ENCODE peak calls at places on chromosomes 13 and 19, in seven cellular contexts. U, N, Y, X, Q, H and E are unnamed samples.

GRCh38 chr19:43950834-43951626 is at the start of gene ZNF221:
- DNase-seq in U (peak), N (peak), Y (peak), X (peak), Q (peak), H (peak), E (peak)

GRCh38 chr19:41263042-41263849 is 926 bp upstream of the HNRNPUL1 start:
- DNase-seq in U (peak), N (peak), Y (peak), X (peak), Q (peak), H (peak), E (peak)

GRCh38 chr19:45591004-45591637 is 6.5 kb upstream of the OPA3 start:
- DNase-seq in U (peak), N (no peak), Y (peak), X (no peak), Q (no peak), H (no peak), E (no peak)

GRCh38 chr19:13727798-13728197 is 36.5 kb upstream of the MRI1 start:
- DNase-seq in U (peak), N (no peak), Y (no peak), X (no peak), Q (no peak), H (peak), E (no peak)

GRCh38 chr13:21933001-21933400 is 262.1 kb downstream of the FGF9 start:
- DNase-seq in U (no peak), N (no peak), Y (no peak), X (no peak), Q (no peak), H (no peak), E (no peak)

GRCh38 chr19:42683917-42684513 is 56.3 kb downstream of the PSG3 start:
- DNase-seq in U (peak), N (peak), Y (peak), X (no peak), Q (no peak), H (no peak), E (no peak)

GRCh38 chr13:94033830-94034642 is 445.4 kb downstream of the DCT start:
- DNase-seq in U (peak), N (peak), Y (no peak), X (no peak), Q (no peak), H (no peak), E (no peak)

GRCh38 chr19:41225238-41226052 is 6.4 kb downstream of the AXL start:
- DNase-seq in U (peak), N (peak), Y (peak), X (peak), Q (peak), H (peak), E (peak)

GRCh38 chr19:45403781-45404556 is 900 bp downstream of the PPP1R13L start:
- DNase-seq in U (peak), N (peak), Y (peak), X (peak), Q (peak), H (no peak), E (no peak)

GRCh38 chr13:99988469-99989375 is 7.1 kb downstream of the ZIC2 start:
- DNase-seq in U (peak), N (no peak), Y (peak), X (no peak), Q (no peak), H (no peak), E (no peak)

GRCh38 chr19:3506384-3507340 is 551 bp downstream of the FZR1 start:
- DNase-seq in U (no peak), N (peak), Y (peak), X (peak), Q (peak), H (no peak), E (no peak)

GRCh38 chr13:112177459-112177858 is 110.5 kb downstream of the SOX1 start:
- DNase-seq in U (no peak), N (no peak), Y (no peak), X (no peak), Q (no peak), H (no peak), E (no peak)

GRCh38 chr13:27924529-27925141 is 4.8 kb downstream of the PDX1 start:
- DNase-seq in U (no peak), N (no peak), Y (peak), X (no peak), Q (no peak), H (no peak), E (no peak)

GRCh38 chr13:26017932-26018690 is 33.7 kb downstream of the SHISA2 start:
- DNase-seq in U (no peak), N (peak), Y (no peak), X (no peak), Q (no peak), H (no peak), E (no peak)

GRCh38 chr13:43848250-43848649 is 31.3 kb downstream of the CCDC122 start:
- DNase-seq in U (peak), N (peak), Y (no peak), X (no peak), Q (no peak), H (peak), E (no peak)

GRCh38 chr19:55820037-55820436 is 11.8 kb downstream of the NLRP11 start:
- DNase-seq in U (no peak), N (no peak), Y (no peak), X (no peak), Q (no peak), H (no peak), E (no peak)

GRCh38 chr13:77980592-77980991 is 62.0 kb upstream of the EDNRB start:
- DNase-seq in U (peak), N (peak), Y (peak), X (peak), Q (peak), H (peak), E (peak)

GRCh38 chr13:99971576-99972189 is at the start of gene ZIC5:
- DNase-seq in U (peak), N (no peak), Y (peak), X (no peak), Q (no peak), H (no peak), E (no peak)

GRCh38 chr19:18802354-18802753 is 11.2 kb upstream of the COMP start:
- DNase-seq in U (no peak), N (no peak), Y (peak), X (no peak), Q (no peak), H (no peak), E (no peak)

GRCh38 chr19:30223866-30224688 is 148.1 kb upstream of the ZNF536 start:
- DNase-seq in U (no peak), N (no peak), Y (no peak), X (no peak), Q (no peak), H (no peak), E (no peak)
- H3K4me3 ChIP-seq in U (no peak), N (no peak), Y (peak), X (no peak), Q (peak), H (no peak), E (no peak)

DNA sequence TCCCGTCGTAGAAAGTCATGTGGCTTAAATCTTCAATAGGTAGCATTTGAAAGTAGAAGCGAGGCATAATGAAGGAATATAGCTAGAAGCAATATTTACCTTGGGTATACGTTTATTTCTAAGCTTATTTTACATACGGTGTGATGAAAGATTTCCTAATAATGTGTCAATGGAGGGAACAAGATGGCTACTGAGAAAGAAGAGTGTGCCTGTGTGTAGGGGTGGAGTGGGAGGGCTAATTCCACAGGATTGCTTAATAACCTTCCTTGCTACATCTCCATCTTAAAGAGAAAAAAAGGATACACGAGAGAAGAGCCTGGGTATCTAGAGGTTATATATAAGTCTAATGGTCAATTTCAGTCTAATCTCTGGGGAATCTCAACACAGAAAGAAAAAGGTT is 2.0 kb downstream of the SPART start:
- DNase-seq in U (no peak), N (no peak), Y (no peak), X (no peak), Q (no peak), H (no peak), E (no peak)
- H3K4me3 ChIP-seq in U (no peak), N (no peak), Y (peak), X (no peak), Q (peak), H (peak), E (peak)

GRCh38 chr13:30907167-30907761 is 1.2 kb downstream of the MEDAG start:
- DNase-seq in U (peak), N (no peak), Y (no peak), X (no peak), Q (no peak), H (no peak), E (no peak)

GRCh38 chr13:30908416-30908980 is 2.4 kb downstream of the MEDAG start:
- DNase-seq in U (no peak), N (no peak), Y (no peak), X (no peak), Q (peak), H (no peak), E (no peak)

GRCh38 chr13:30904043-30904442 is 2.0 kb upstream of the MEDAG start:
- DNase-seq in U (no peak), N (no peak), Y (no peak), X (no peak), Q (no peak), H (no peak), E (no peak)

GRCh38 chr13:30906411-30906990 is 430 bp downstream of the MEDAG start:
- DNase-seq in U (no peak), N (no peak), Y (no peak), X (no peak), Q (no peak), H (no peak), E (no peak)

GRCh38 chr13:30905932-30906383 is at the start of gene MEDAG:
- DNase-seq in U (peak), N (no peak), Y (no peak), X (peak), Q (peak), H (no peak), E (no peak)
- H3K4me3 ChIP-seq in U (peak), N (no peak), Y (no peak), X (peak), Q (peak), H (no peak), E (peak)

DNA sequence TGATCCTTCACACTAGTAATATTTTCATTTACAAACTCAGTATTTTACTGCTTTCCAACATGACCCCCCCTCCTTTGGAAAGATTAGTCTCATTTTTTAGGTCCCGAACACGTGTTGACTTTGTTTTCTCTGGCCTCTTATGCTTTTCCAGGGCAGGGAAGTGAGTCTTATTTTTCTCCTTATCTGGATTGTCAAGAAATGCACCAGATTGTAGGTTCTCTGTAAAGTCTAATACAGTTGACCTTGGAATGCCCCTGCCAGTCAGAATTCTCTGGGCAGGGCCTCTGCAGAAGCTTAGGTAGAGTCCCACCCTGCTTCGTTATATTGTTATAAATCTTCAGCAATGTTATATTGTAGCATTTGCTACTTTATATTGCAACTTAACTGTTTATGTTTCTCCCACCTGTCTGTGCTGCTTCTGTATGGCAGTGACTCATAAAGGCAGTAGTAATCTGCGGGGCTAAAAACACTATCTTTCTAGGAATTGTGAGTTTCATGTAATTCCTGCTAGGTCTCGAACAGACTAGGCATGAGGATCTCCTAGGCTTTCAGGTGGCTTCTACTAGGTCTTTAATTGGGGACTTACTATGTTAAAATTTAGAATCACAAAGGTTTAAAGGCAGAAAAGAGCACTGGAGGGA is 2.0 kb downstream of the TDRD3 start:
- DNase-seq in U (peak), N (no peak), Y (no peak), X (no peak), Q (no peak), H (no peak), E (no peak)
- H3K4me3 ChIP-seq in U (no peak), N (peak), Y (peak), X (no peak), Q (peak), H (peak), E (peak)

GRCh38 chr19:5586300-5587070 is 18.7 kb upstream of the TINCR start:
- DNase-seq in U (no peak), N (no peak), Y (no peak), X (no peak), Q (no peak), H (no peak), E (no peak)
- H3K4me3 ChIP-seq in U (no peak), N (no peak), Y (peak), X (no peak), Q (no peak), H (no peak), E (no peak)

GRCh38 chr19:57949296-57949695 is 1.8 kb upstream of the ZNF256 start:
- DNase-seq in U (no peak), N (no peak), Y (no peak), X (no peak), Q (no peak), H (no peak), E (no peak)

GRCh38 chr19:57949702-57950101 is 2.2 kb upstream of the ZNF256 start:
- DNase-seq in U (no peak), N (no peak), Y (no peak), X (no peak), Q (no peak), H (no peak), E (no peak)

GRCh38 chr19:57946316-57946715 is 1.2 kb downstream of the ZNF256 start:
- DNase-seq in U (no peak), N (no peak), Y (no peak), X (no peak), Q (no peak), H (no peak), E (no peak)

GRCh38 chr19:57947419-57948134 is at the start of gene ZNF256:
- DNase-seq in U (peak), N (peak), Y (peak), X (peak), Q (peak), H (peak), E (peak)

DNA sequence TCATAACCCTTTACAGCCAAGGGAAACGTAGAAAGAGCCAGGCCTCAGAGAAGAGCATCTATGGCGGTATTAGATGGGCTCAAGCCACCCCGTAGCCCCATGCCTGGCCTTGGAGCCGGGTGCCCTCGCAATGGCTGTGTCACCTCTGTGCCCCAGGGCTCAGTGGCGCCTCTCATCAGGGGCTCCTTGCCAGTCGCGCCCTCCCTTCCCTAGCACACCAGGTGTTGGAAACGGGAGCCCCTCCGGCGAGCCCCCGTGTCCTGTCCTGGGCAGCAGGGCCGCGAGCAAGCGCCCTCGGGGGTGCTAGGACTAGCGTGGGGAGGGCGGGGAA is 453 bp downstream of the ZNF256 start:
- DNase-seq in U (no peak), N (no peak), Y (no peak), X (no peak), Q (no peak), H (no peak), E (no peak)
- H3K4me3 ChIP-seq in U (peak), N (peak), Y (peak), X (peak), Q (peak), H (peak), E (peak)

GRCh38 chr19:1469936-1470863 is 8.8 kb downstream of the C19orf25 start:
- DNase-seq in U (no peak), N (peak), Y (peak), X (no peak), Q (no peak), H (no peak), E (no peak)
- H3K4me3 ChIP-seq in U (no peak), N (peak), Y (peak), X (no peak), Q (peak), H (peak), E (peak)

DNA sequence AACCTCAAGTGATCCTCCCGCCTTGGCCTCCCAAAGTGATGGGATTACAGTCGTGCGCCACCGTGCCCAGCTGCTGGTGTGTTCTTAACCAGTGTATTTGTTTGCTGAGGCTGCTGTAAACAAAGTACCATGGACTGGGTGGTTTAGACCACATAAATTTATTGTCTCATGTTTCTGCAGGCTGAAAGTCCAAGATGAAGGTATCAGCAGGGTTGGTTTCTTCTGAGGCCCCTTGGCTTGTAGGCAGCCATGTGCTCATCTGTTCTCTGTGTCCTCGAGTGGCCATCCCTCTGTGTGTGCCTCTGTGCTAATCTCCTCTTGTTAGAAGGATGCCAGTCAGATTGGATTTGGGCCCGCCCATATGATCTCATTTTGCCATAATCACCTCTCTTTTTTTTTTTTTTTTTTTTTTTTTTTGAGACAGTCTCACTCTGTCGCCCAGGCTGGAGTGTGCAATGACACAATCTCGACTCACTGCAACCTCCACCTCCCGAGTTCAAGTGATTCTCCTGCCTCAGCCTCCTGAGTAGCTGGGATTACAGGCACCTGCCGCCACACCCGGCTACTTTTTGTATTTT is 31.8 kb downstream of the PEX11G start:
- DNase-seq in U (no peak), N (peak), Y (no peak), X (no peak), Q (no peak), H (no peak), E (no peak)
- H3K4me3 ChIP-seq in U (no peak), N (no peak), Y (no peak), X (no peak), Q (no peak), H (no peak), E (no peak)

GRCh38 chr19:11421607-11422098 is 2.5 kb upstream of the RGL3 start:
- DNase-seq in U (no peak), N (no peak), Y (peak), X (no peak), Q (no peak), H (no peak), E (no peak)
- H3K4me3 ChIP-seq in U (no peak), N (no peak), Y (peak), X (no peak), Q (peak), H (no peak), E (no peak)